ENCODE peak calls at places on chromosomes 3 and 15, in ten cellular contexts. T, V, P, Z, Y, R, N, S, A and E are unnamed samples.
A peak's percentile ranks its signal among the peaks of the same experiment; 100 is the strongest.

GRCh38 chr3:111691293-111691909 is 96.3 kb upstream of the ZBED2 start:
- DNase-seq in S (peak; percentile 40), Y (no peak), T (peak; percentile 71), V (peak; percentile 5), A (no peak), P (no peak), Z (no peak), R (no peak), N (no peak), E (no peak)

GRCh38 chr3:160016972-160017371 is 28.3 kb downstream of the IL12A start:
- DNase-seq in P (no peak), R (peak; percentile 58), S (no peak), A (no peak), Z (no peak), T (peak; percentile 27), V (no peak), N (no peak), Y (no peak), E (no peak)

GRCh38 chr3:61149236-61149635 is 102.0 kb downstream of the FHIT start:
- DNase-seq in Y (no peak), V (no peak), P (no peak), N (no peak), S (no peak), A (no peak), Z (no peak), R (no peak), T (no peak), E (no peak)

GRCh38 chr3:189260556-189261493 is 89.1 kb downstream of the TPRG1 start:
- DNase-seq in A (no peak), R (no peak), P (no peak), T (no peak), S (no peak), Z (no peak), N (no peak), Y (no peak), V (peak; percentile 59), E (no peak)

GRCh38 chr3:159762981-159763465 is 225.6 kb upstream of the IL12A start:
- DNase-seq in A (no peak), R (peak; percentile 69), Z (peak; percentile 70), Y (peak; percentile 64), N (peak; percentile 90), P (no peak), T (peak; percentile 94), S (peak; percentile 72), V (peak; percentile 43), E (no peak)

GRCh38 chr15:63052961-63053698 is 10.6 kb downstream of the TPM1 start:
- DNase-seq in A (no peak), S (no peak), T (peak; percentile 89), P (no peak), Y (no peak), R (no peak), N (peak; percentile 90), Z (no peak), V (no peak), E (no peak)

GRCh38 chr3:10753964-10754363 is 62.1 kb upstream of the SLC6A11 start:
- DNase-seq in R (no peak), Z (no peak), Y (no peak), S (no peak), P (no peak), V (no peak), T (peak; percentile 55), A (peak; percentile 15), N (peak; percentile 12), E (no peak)

GRCh38 chr15:34793901-34794300 is 1.4 kb downstream of the ACTC1 start:
- DNase-seq in Z (no peak), Y (no peak), N (no peak), A (no peak), S (no peak), T (no peak), V (no peak), P (no peak), R (no peak), E (no peak)

GRCh38 chr3:136245691-136246090 is 4.4 kb upstream of the PCCB start:
- DNase-seq in V (no peak), R (no peak), P (no peak), Z (no peak), T (no peak), N (no peak), Y (no peak), S (no peak), A (no peak), E (no peak)

GRCh38 chr15:64651573-64652260 is 123.7 kb downstream of the RBPMS2 start:
- DNase-seq in A (peak; percentile 15), N (peak; percentile 29), R (no peak), V (peak; percentile 57), Y (no peak), P (no peak), S (no peak), T (no peak), Z (no peak), E (no peak)

GRCh38 chr15:91021516-91022074 is 799 bp downstream of the VPS33B start:
- DNase-seq in Z (no peak), R (no peak), N (no peak), P (no peak), A (no peak), T (peak; percentile 55), V (no peak), S (no peak), Y (no peak), E (peak; percentile 9)

GRCh38 chr3:132232231-132232792 is 84.9 kb upstream of the ACP3 start:
- DNase-seq in N (no peak), Y (no peak), Z (no peak), V (peak; percentile 67), A (no peak), R (no peak), T (no peak), S (no peak), P (no peak), E (no peak)

GRCh38 chr3:197104738-197105137 is 75.1 kb upstream of the MELTF start:
- DNase-seq in R (no peak), T (no peak), N (no peak), Z (no peak), P (no peak), A (no peak), S (no peak), V (no peak), Y (no peak), E (no peak)

GRCh38 chr15:69044899-69045298 is 30.4 kb downstream of the NOX5 start:
- DNase-seq in Z (no peak), R (no peak), Y (no peak), S (peak; percentile 35), N (no peak), P (no peak), V (no peak), A (no peak), T (peak; percentile 98), E (peak; percentile 65)

GRCh38 chr15:73082719-73083275 is 30.5 kb downstream of the NEO1 start:
- DNase-seq in Z (no peak), R (no peak), P (no peak), A (no peak), Y (no peak), S (no peak), T (no peak), V (no peak), N (no peak), E (no peak)

GRCh38 chr3:14133188-14133800 is 8.4 kb downstream of the TMEM43 start:
- DNase-seq in Y (no peak), A (no peak), P (no peak), N (no peak), V (no peak), R (no peak), T (no peak), S (no peak), Z (no peak), E (no peak)

GRCh38 chr15:70426065-70426821 is 328.5 kb upstream of the TLE3 start:
- DNase-seq in V (no peak), Z (no peak), N (peak; percentile 52), P (peak; percentile 24), T (peak; percentile 6), R (no peak), A (no peak), Y (no peak), S (no peak), E (no peak)

GRCh38 chr15:66912001-66912400 is 153.4 kb upstream of the SMAD3 start:
- DNase-seq in Z (no peak), Y (no peak), A (no peak), N (no peak), V (no peak), S (no peak), P (no peak), T (no peak), R (no peak), E (no peak)

GRCh38 chr3:32175607-32176197 is 62.8 kb upstream of the CMTM8 start:
- DNase-seq in Z (no peak), N (peak; percentile 14), P (peak; percentile 25), R (no peak), T (peak; percentile 65), Y (no peak), A (peak; percentile 61), V (peak; percentile 46), S (peak; percentile 23), E (peak; percentile 26)

GRCh38 chr15:99138491-99138982 is 33.7 kb downstream of the SYNM start:
- DNase-seq in Y (no peak), Z (no peak), S (no peak), N (no peak), P (no peak), V (no peak), R (no peak), T (no peak), A (no peak), E (no peak)

GRCh38 chr3:118587847-118588246 is 446.8 kb downstream of the IGSF11 start:
- DNase-seq in P (no peak), V (no peak), Z (no peak), N (no peak), A (no peak), T (no peak), S (no peak), Y (no peak), R (no peak), E (no peak)

GRCh38 chr3:148648685-148649352 is 48.9 kb upstream of the AGTR1 start:
- DNase-seq in Y (no peak), S (peak; percentile 10), A (no peak), P (no peak), N (peak; percentile 39), V (no peak), T (peak; percentile 81), Z (no peak), R (peak; percentile 28), E (no peak)

GRCh38 chr3:10939556-10939955 is 53.0 kb upstream of the SLC6A1 start:
- DNase-seq in Z (no peak), A (no peak), T (no peak), R (no peak), V (no peak), S (no peak), Y (no peak), N (no peak), P (no peak), E (no peak)